ENCODE peak calls at places on chromosome 7, in seven cellular contexts. R is IMR-90, L is H1, S is H9, O is neuronal stem cell, B is mesendoderm, P is mesenchymal stem cell. Y is an unnamed sample.

GRCh38 chr7:54824655-54825054 is 65.6 kb upstream of the SEC61G start:
- DNase-seq in R (no peak), L (no peak), S (no peak), O (no peak), B (no peak), P (no peak), Y (no peak)

GRCh38 chr7:1027285-1028043 is 16.9 kb upstream of the GPR146 start:
- DNase-seq in R (peak), L (no peak), S (peak), O (no peak), B (peak), P (peak), Y (peak)

GRCh38 chr7:117478796-117479479 is 887 bp upstream of the CFTR start:
- DNase-seq in R (no peak), L (no peak), S (peak), O (peak), B (peak), P (peak), Y (peak)

GRCh38 chr7:135441791-135442190 is 68.1 kb downstream of the CNOT4 start:
- DNase-seq in R (peak), L (no peak), S (no peak), O (no peak), B (no peak), P (no peak), Y (peak)

GRCh38 chr7:129412501-129412900 is 21.7 kb upstream of the STRIP2 start:
- DNase-seq in R (no peak), L (no peak), S (no peak), O (no peak), B (no peak), P (no peak), Y (no peak)

GRCh38 chr7:142866361-142867096 is 11.7 kb downstream of the EPHB6 start:
- DNase-seq in R (no peak), L (no peak), S (peak), O (peak), B (peak), P (no peak), Y (peak)

GRCh38 chr7:79806161-79806734 is 328.4 kb upstream of the GNAI1 start:
- DNase-seq in R (peak), L (no peak), S (no peak), O (no peak), B (no peak), P (peak), Y (no peak)

GRCh38 chr7:2582006-2582735 is 23.4 kb downstream of the IQCE start:
- DNase-seq in R (no peak), L (no peak), S (no peak), O (no peak), B (no peak), P (no peak), Y (no peak)

GRCh38 chr7:148665211-148665610 is 33.5 kb upstream of the CUL1 start:
- DNase-seq in R (no peak), L (no peak), S (no peak), O (no peak), B (no peak), P (no peak), Y (no peak)

GRCh38 chr7:47836080-47836479 is 112.2 kb downstream of the PKD1L1 start:
- DNase-seq in R (no peak), L (no peak), S (no peak), O (no peak), B (no peak), P (no peak), Y (no peak)

GRCh38 chr7:19404912-19405329 is 259.7 kb upstream of the FERD3L start:
- DNase-seq in R (peak), L (peak), S (peak), O (no peak), B (peak), P (peak), Y (peak)

GRCh38 chr7:151817981-151818673 is 58.8 kb downstream of the PRKAG2 start:
- DNase-seq in R (no peak), L (no peak), S (no peak), O (no peak), B (no peak), P (no peak), Y (no peak)

GRCh38 chr7:132298782-132299181 is 277.5 kb downstream of the PLXNA4 start:
- DNase-seq in R (peak), L (no peak), S (no peak), O (no peak), B (no peak), P (peak), Y (no peak)

GRCh38 chr7:87709258-87709657 is 81.1 kb downstream of the RUNDC3B start:
- DNase-seq in R (no peak), L (peak), S (peak), O (no peak), B (peak), P (no peak), Y (no peak)

GRCh38 chr7:73830872-73831655 is at the start of gene CLDN4:
- DNase-seq in R (no peak), L (no peak), S (peak), O (peak), B (peak), P (no peak), Y (peak)

GRCh38 chr7:145692237-145692950 is 424.2 kb upstream of the CNTNAP2 start:
- DNase-seq in R (peak), L (no peak), S (peak), O (no peak), B (peak), P (peak), Y (no peak)

GRCh38 chr7:83476501-83476900 is 172.4 kb downstream of the SEMA3E start:
- DNase-seq in R (no peak), L (no peak), S (no peak), O (no peak), B (no peak), P (no peak), Y (no peak)

GRCh38 chr7:92751902-92752901 is 84.2 kb downstream of the CDK6 start:
- DNase-seq in R (peak), L (no peak), S (no peak), O (no peak), B (peak), P (peak), Y (no peak)

GRCh38 chr7:135100856-135101255 is 47.0 kb upstream of the TMEM140 start:
- DNase-seq in R (peak), L (no peak), S (no peak), O (no peak), B (no peak), P (peak), Y (peak)

GRCh38 chr7:40810274-40810673 is 675.5 kb downstream of the SUGCT start:
- DNase-seq in R (no peak), L (no peak), S (no peak), O (no peak), B (no peak), P (peak), Y (no peak)

GRCh38 chr7:96282835-96283234 is 39.1 kb downstream of the SLC25A13 start:
- DNase-seq in R (no peak), L (no peak), S (no peak), O (no peak), B (no peak), P (no peak), Y (no peak)

GRCh38 chr7:151735186-151735853 is 141.6 kb downstream of the PRKAG2 start:
- DNase-seq in R (no peak), L (no peak), S (no peak), O (no peak), B (no peak), P (peak), Y (no peak)

GRCh38 chr7:88635149-88635548 is 124.4 kb upstream of the ZNF804B start:
- DNase-seq in R (no peak), L (peak), S (no peak), O (peak), B (peak), P (no peak), Y (no peak)

GRCh38 chr7:139732471-139733167 is 45.2 kb downstream of the HIPK2 start:
- DNase-seq in R (no peak), L (no peak), S (no peak), O (no peak), B (no peak), P (no peak), Y (no peak)

GRCh38 chr7:14196555-14196954 is 207.1 kb upstream of the ETV1 start:
- DNase-seq in R (peak), L (no peak), S (no peak), O (no peak), B (no peak), P (no peak), Y (no peak)

GRCh38 chr7:18815261-18815840 is 302.1 kb downstream of the TWIST1 start:
- DNase-seq in R (no peak), L (no peak), S (no peak), O (no peak), B (no peak), P (no peak), Y (no peak)

GRCh38 chr7:138204285-138204988 is 128.2 kb downstream of the AKR1D1 start:
- DNase-seq in R (no peak), L (no peak), S (no peak), O (no peak), B (no peak), P (no peak), Y (no peak)

GRCh38 chr7:131602304-131602993 is 46.0 kb upstream of the PODXL start:
- DNase-seq in R (no peak), L (no peak), S (no peak), O (no peak), B (no peak), P (no peak), Y (no peak)

GRCh38 chr7:144786522-144786921 is 49.3 kb downstream of the TPK1 start:
- DNase-seq in R (no peak), L (no peak), S (no peak), O (no peak), B (peak), P (no peak), Y (no peak)

GRCh38 chr7:77393261-77393660 is 22.9 kb downstream of the GSAP start:
- DNase-seq in R (peak), L (no peak), S (no peak), O (no peak), B (no peak), P (no peak), Y (peak)

GRCh38 chr7:44445986-44446671 is 44.3 kb downstream of the NUDCD3 start:
- DNase-seq in R (no peak), L (no peak), S (no peak), O (no peak), B (no peak), P (no peak), Y (no peak)

GRCh38 chr7:86932038-86932512 is 127.4 kb downstream of the ELAPOR2 start:
- DNase-seq in R (peak), L (no peak), S (no peak), O (no peak), B (peak), P (peak), Y (no peak)

GRCh38 chr7:123789817-123790216 is 41.0 kb upstream of the WASL start:
- DNase-seq in R (no peak), L (no peak), S (no peak), O (no peak), B (no peak), P (no peak), Y (no peak)

GRCh38 chr7:133703547-133703946 is 423.6 kb upstream of the LRGUK start:
- DNase-seq in R (peak), L (no peak), S (no peak), O (no peak), B (no peak), P (peak), Y (no peak)

DNA sequence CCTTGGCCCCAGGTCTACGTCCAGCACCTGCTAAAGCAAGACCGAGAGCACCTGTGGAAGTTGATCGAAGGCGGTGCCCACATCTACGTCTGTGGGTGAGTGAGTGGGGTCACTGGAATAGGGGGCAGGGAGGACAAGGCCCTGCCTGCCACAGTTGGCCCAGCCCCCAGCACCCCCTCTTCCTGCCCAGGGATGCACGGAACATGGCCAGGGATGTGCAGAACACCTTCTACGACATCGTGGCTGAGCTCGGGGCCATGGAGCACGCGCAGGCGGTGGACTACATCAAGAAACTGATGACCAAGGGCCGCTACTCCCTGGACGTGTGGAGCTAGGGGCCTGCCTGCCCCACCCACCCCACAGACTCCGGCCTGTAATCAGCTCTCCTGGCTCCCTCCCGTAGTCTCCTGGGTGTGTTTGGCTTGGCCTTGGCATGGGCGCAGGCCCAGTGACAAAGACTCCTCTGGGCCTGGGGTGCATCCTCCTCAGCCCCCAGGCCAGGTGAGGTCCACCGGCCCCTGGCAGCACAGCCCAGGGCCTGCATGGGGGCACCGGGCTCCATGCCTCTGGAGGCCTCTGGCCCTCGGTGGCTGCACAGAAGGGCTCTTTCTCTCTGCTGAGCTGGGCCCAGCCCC is 8.1 kb downstream of the TMEM120A start:
- DNase-seq in R (no peak), L (no peak), S (no peak), O (no peak), B (no peak), P (no peak), Y (no peak)
- H2BK5ac ChIP-seq in R (no peak), L (no peak), S (no peak), O (no peak), B (no peak), P (no peak), Y (no peak)

GRCh38 chr7:35889001-35889400 is 88.1 kb downstream of the SEPTIN7 start:
- DNase-seq in R (no peak), L (no peak), S (no peak), O (no peak), B (no peak), P (no peak), Y (no peak)

GRCh38 chr7:35893649-35894048 is 92.8 kb downstream of the SEPTIN7 start:
- DNase-seq in R (no peak), L (no peak), S (no peak), O (no peak), B (no peak), P (no peak), Y (no peak)

GRCh38 chr7:35894721-35895120 is 93.9 kb downstream of the SEPTIN7 start:
- DNase-seq in R (no peak), L (no peak), S (no peak), O (no peak), B (no peak), P (no peak), Y (no peak)

GRCh38 chr7:35889870-35890269 is 89.0 kb downstream of the SEPTIN7 start:
- DNase-seq in R (no peak), L (no peak), S (no peak), O (no peak), B (no peak), P (no peak), Y (no peak)

DNA sequence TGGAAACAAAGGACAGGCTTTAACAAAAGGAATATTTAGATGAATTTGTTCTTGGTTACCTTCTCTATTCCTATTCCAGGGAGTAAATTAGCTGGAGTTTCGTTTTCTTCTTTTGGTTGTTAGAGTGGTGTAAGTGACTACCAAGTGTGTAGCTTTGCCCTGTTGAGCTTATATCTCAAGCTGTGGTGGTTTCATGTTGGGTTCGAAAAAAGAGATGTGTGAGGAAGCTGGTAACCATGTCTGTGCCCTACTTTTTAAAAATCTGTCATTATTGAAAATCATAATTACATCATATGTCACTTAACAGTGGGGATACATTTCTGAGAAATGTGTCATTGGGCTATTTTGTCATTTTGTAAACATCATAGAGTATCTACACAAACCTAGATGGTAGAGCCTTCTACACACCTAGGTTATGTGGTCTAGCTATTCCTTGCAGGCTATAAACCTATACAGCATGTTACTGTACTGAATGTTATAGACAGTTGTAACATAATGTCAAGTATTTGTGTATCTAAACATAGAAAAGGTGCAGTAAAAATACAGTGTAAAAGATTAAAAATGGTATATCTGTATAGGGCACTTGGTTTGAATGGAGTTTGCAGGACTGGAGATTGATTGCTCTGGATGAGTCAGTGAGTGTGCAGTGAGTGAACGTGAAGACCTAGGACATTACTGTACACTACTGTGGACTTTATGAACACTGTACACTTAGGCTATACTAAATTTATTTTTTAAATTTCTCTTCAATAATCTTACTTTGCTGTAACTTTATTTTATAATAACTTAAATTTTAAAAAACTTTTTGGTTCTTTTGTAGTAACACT is 90.4 kb downstream of the SEPTIN7 start:
- DNase-seq in R (no peak), L (no peak), S (no peak), O (no peak), B (no peak), P (no peak), Y (no peak)
- H3K27ac ChIP-seq in R (no peak), L (no peak), S (no peak), O (no peak), B (no peak), P (no peak), Y (no peak)

GRCh38 chr7:51182767-51183166 is 133.8 kb downstream of the COBL start:
- DNase-seq in R (no peak), L (no peak), S (no peak), O (no peak), B (no peak), P (no peak), Y (no peak)
- H2BK5ac ChIP-seq in R (no peak), L (no peak), S (no peak), O (no peak), B (no peak), P (no peak), Y (no peak)

GRCh38 chr7:22208806-22209205 is 148.1 kb downstream of the RAPGEF5 start:
- DNase-seq in R (no peak), L (no peak), S (no peak), O (no peak), B (no peak), P (no peak), Y (no peak)
- H3K27ac ChIP-seq in R (no peak), L (no peak), S (no peak), O (no peak), B (no peak), P (no peak), Y (no peak)

GRCh38 chr7:102201576-102201975 is 85.1 kb upstream of the SH2B2 start:
- DNase-seq in R (no peak), L (no peak), S (no peak), O (no peak), B (no peak), P (no peak), Y (no peak)

GRCh38 chr7:102204212-102204611 is 82.5 kb upstream of the SH2B2 start:
- DNase-seq in R (no peak), L (no peak), S (no peak), O (no peak), B (no peak), P (no peak), Y (no peak)

GRCh38 chr7:102205915-102206314 is 80.8 kb upstream of the SH2B2 start:
- DNase-seq in R (no peak), L (no peak), S (no peak), O (no peak), B (no peak), P (no peak), Y (no peak)

GRCh38 chr7:102203218-102203617 is 83.5 kb upstream of the SH2B2 start:
- DNase-seq in R (no peak), L (no peak), S (no peak), O (no peak), B (no peak), P (no peak), Y (no peak)

DNA sequence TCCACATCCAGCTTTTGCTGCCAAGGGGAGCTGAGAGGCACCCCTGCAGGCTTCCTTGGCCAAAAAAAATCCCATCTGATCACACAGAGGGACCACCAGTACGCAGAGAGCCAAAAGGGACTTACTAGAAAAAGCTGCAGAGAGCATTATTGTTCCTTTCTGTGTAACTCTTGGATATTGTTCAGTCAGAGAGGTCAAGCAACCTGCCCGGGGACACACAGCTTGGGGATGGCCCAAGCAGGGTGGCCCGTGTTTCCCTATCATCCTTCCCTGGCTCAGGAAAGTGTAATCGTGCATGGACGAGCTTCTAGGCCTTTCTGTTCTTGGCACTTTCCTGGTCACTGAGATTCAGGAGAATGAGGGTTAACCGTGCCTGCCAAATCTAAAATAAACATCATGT is 84.1 kb upstream of the SH2B2 start:
- DNase-seq in R (no peak), L (no peak), S (no peak), O (no peak), B (no peak), P (no peak), Y (no peak)
- H2BK5ac ChIP-seq in R (no peak), L (no peak), S (no peak), O (peak), B (no peak), P (no peak), Y (no peak)

Y was measured in trophoblast cell.